ENCODE peak calls at places on chromosomes 11 and 22, in four cellular contexts. Z, J, M and P are unnamed samples.

GRCh38 chr22:17853066-17853465 is 78.8 kb upstream of the BID start:
- DNase-seq in Z (no peak), J (no peak), M (no peak), P (no peak)

GRCh38 chr11:69791266-69791665 is 16.1 kb upstream of the FGF4 start:
- DNase-seq in Z (peak; percentile 70), J (peak; percentile 32), M (no peak), P (no peak)

GRCh38 chr22:22556578-22556977 is 2.5 kb downstream of the PRAME start:
- DNase-seq in Z (no peak), J (no peak), M (no peak), P (no peak)

GRCh38 chr11:29260939-29261705 is 755.7 kb downstream of the KCNA4 start:
- DNase-seq in Z (peak; percentile 25), J (no peak), M (no peak), P (no peak)

GRCh38 chr11:8110396-8110795 is 29.4 kb downstream of the TUB start:
- DNase-seq in Z (no peak), J (no peak), M (no peak), P (no peak)

GRCh38 chr22:31626427-31627150 is 35.4 kb downstream of the PISD start:
- DNase-seq in Z (no peak), J (no peak), M (peak; percentile 24), P (no peak)

GRCh38 chr11:67303132-67303988 is at the start of gene SSH3:
- DNase-seq in Z (peak; percentile 48), J (peak; percentile 81), M (no peak), P (no peak)

GRCh38 chr11:9160166-9160565 is 68.8 kb upstream of the SCUBE2 start:
- DNase-seq in Z (peak; percentile 24), J (no peak), M (no peak), P (no peak)

GRCh38 chr11:35539781-35540281 is 14.4 kb upstream of the PAMR1 start:
- DNase-seq in Z (peak; percentile 96), J (peak; percentile 69), M (no peak), P (no peak)

GRCh38 chr11:16827139-16827538 is 88.7 kb downstream of the C11orf58 start:
- DNase-seq in Z (no peak), J (no peak), M (no peak), P (no peak)

GRCh38 chr22:48238018-48238915 is 1475.8 kb downstream of the TBC1D22A start:
- DNase-seq in Z (no peak), J (no peak), M (no peak), P (no peak)

GRCh38 chr11:130024356-130024755 is 21.7 kb upstream of the PRDM10 start:
- DNase-seq in Z (peak; percentile 72), J (no peak), M (no peak), P (no peak)

GRCh38 chr11:78061088-78061920 is 2.4 kb upstream of the THRSP start:
- DNase-seq in Z (no peak), J (peak; percentile 45), M (no peak), P (no peak)

GRCh38 chr11:33478111-33478573 is 221.0 kb downstream of the HIPK3 start:
- DNase-seq in Z (no peak), J (no peak), M (peak; percentile 87), P (peak; percentile 55)

GRCh38 chr11:26947379-26947844 is 46.5 kb upstream of the FIBIN start:
- DNase-seq in Z (peak; percentile 100), J (peak; percentile 32), M (no peak), P (no peak)

GRCh38 chr11:16881074-16881709 is 133.0 kb downstream of the PLEKHA7 start:
- DNase-seq in Z (peak; percentile 42), J (peak; percentile 61), M (no peak), P (peak; percentile 56)

GRCh38 chr11:61026121-61027031 is 54.9 kb downstream of the CD6 start:
- DNase-seq in Z (no peak), J (no peak), M (peak; percentile 76), P (no peak)

GRCh38 chr11:108340958-108341357 is 118.1 kb downstream of the ATM start:
- DNase-seq in Z (no peak), J (no peak), M (no peak), P (no peak)

GRCh38 chr11:82229346-82229745 is 504.3 kb downstream of the FAM181B start:
- DNase-seq in Z (peak; percentile 8), J (no peak), M (peak; percentile 37), P (peak; percentile 30)

GRCh38 chr11:75328426-75329277 is 22.8 kb downstream of the ARRB1 start:
- DNase-seq in Z (peak; percentile 70), J (peak; percentile 51), M (peak; percentile 45), P (peak; percentile 55)

GRCh38 chr11:119318240-119319135 is 1.6 kb upstream of the MCAM start:
- DNase-seq in Z (peak; percentile 60), J (no peak), M (peak; percentile 67), P (peak; percentile 94)

GRCh38 chr11:119108151-119108856 is 1.2 kb downstream of the C2CD2L start:
- DNase-seq in Z (peak; percentile 11), J (no peak), M (peak; percentile 71), P (peak; percentile 58)

GRCh38 chr11:2387266-2387982 is 10.3 kb downstream of the CD81 start:
- DNase-seq in Z (peak; percentile 53), J (no peak), M (peak; percentile 71), P (peak; percentile 51)

GRCh38 chr11:107858217-107859070 is at the start of gene SLC35F2:
- DNase-seq in Z (peak; percentile 40), J (peak; percentile 42), M (peak; percentile 91), P (peak; percentile 94)

GRCh38 chr11:62505784-62506145 is 40.8 kb downstream of the AHNAK start:
- DNase-seq in Z (no peak), J (no peak), M (no peak), P (no peak)
- H3K4me3 ChIP-seq in Z (peak overlapping the region; percentile 15), J (peak overlapping the region; percentile 38), M (no peak overlapping the region), P (no peak overlapping the region)

GRCh38 chr22:50314081-50314454 is 6.6 kb upstream of the PLXNB2 start:
- DNase-seq in Z (no peak), J (no peak), M (no peak), P (no peak)

GRCh38 chr22:50315289-50316113 is 8.1 kb upstream of the PLXNB2 start:
- DNase-seq in Z (no peak), J (no peak), M (peak; percentile 75), P (peak; percentile 45)

GRCh38 chr22:50313600-50313999 is 6.2 kb upstream of the PLXNB2 start:
- DNase-seq in Z (no peak), J (no peak), M (peak; percentile 47), P (no peak)

GRCh38 chr22:50313021-50313420 is 5.6 kb upstream of the PLXNB2 start:
- DNase-seq in Z (no peak), J (no peak), M (no peak), P (no peak)

GRCh38 chr22:50314455-50315288 is 7.2 kb upstream of the PLXNB2 start:
- DNase-seq in Z (no peak), J (peak; percentile 57), M (peak; percentile 93), P (peak; percentile 96)
- TF ChIP-seq CTCF in Z (no peak), J (no peak), M (no peak), P (no peak)

GRCh38 chr11:111870113-111870512 is 1.3 kb downstream of the ALG9 start:
- DNase-seq in Z (no peak), J (no peak), M (no peak), P (no peak)
- H3K4me3 ChIP-seq in Z (peak overlapping the region; percentile 90), J (peak overlapping the region; percentile 91), M (peak overlapping the region; percentile 79), P (peak overlapping the region; percentile 60)

GRCh38 chr11:120945042-120945441 is 78.9 kb upstream of the TBCEL start:
- DNase-seq in Z (no peak), J (no peak), M (no peak), P (no peak)
- TF ChIP-seq CTCF in Z (no peak), J (no peak), M (peak; percentile 71), P (no peak)

GRCh38 chr11:112291191-112291590 is 30.5 kb upstream of the PLET1 start:
- DNase-seq in Z (no peak), J (no peak), M (no peak), P (no peak)

GRCh38 chr11:112294688-112295340 is 34.2 kb upstream of the PLET1 start:
- DNase-seq in Z (peak; percentile 28), J (no peak), M (no peak), P (no peak)

GRCh38 chr11:112292188-112292587 is 31.5 kb upstream of the PLET1 start:
- DNase-seq in Z (no peak), J (no peak), M (no peak), P (no peak)

GRCh38 chr11:112292785-112293407 is 32.2 kb upstream of the PLET1 start:
- DNase-seq in Z (peak; percentile 97), J (no peak), M (no peak), P (no peak)

DNA sequence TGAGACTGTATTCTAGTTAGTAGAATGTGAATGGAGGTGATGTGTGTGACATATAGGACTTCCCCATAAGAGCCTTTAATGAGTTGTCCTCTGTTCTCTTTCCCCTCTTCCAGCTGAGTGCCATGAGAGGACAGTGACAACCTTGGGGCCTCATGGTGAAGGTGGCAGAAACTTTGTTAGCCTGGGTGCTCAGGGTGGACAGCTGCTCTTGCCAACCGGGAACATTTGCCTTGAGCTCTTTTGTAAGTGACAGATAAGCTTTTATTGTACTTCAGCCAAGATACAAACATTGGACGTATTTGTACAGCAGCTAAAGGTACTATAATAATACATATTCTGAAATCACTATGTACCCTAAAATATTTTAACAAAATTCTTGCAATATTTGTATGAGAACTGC is 33.0 kb upstream of the PLET1 start:
- DNase-seq in Z (no peak), J (no peak), M (no peak), P (no peak)
- H3K4me3 ChIP-seq in Z (no peak overlapping the region), J (no peak overlapping the region), M (no peak overlapping the region), P (no peak overlapping the region)

GRCh38 chr11:45538363-45538762 is 127.1 kb downstream of the CHST1 start:
- DNase-seq in Z (no peak), J (peak; percentile 22), M (no peak), P (no peak)
- TF ChIP-seq CTCF in Z (no peak), J (peak; percentile 42), M (no peak), P (no peak)

GRCh38 chr11:23494981-23495380 is 634.7 kb upstream of the CCDC179 start:
- DNase-seq in Z (no peak), J (no peak), M (no peak), P (no peak)
- H3K4me3 ChIP-seq in Z (no peak overlapping the region), J (no peak overlapping the region), M (no peak overlapping the region), P (no peak overlapping the region)

GRCh38 chr11:96794152-96794551 is 404.3 kb downstream of the JRKL start:
- DNase-seq in Z (no peak), J (no peak), M (no peak), P (peak; percentile 2)
- TF ChIP-seq CTCF in Z (no peak), J (no peak), M (no peak), P (no peak)

GRCh38 chr11:280762-281485 is 2.7 kb downstream of the NLRP6 start:
- DNase-seq in Z (no peak), J (no peak), M (no peak), P (no peak)
- H3K4me3 ChIP-seq in Z (no peak overlapping the region), J (peak overlapping the region; percentile 28), M (no peak overlapping the region), P (no peak overlapping the region)